ENCODE peak calls at places on chromosomes 2 and 18, in eight cellular contexts. K is AG08396, N is heart left ventricle, I is left ventricle myocardium inferior, W is NCI-H2171 treated with DMSO at 0.1 percent for 48 hours, U is nephron progenitor cell, H is hypothalamus, B is NCI-H510A treated with DMSO at 0.1 percent for 48 hours. Z is an unnamed sample.
A peak's percentile ranks its signal among the peaks of the same experiment; 100 is the strongest.

GRCh38 chr2:61763605-61764034 is 90.2 kb downstream of the FAM161A start:
- DNase-seq in U (peak; percentile 71), I (peak; percentile 81), N (peak; percentile 93), B (no peak), H (peak; percentile 84), K (peak; percentile 76), W (peak; percentile 93), Z (peak; percentile 90)

GRCh38 chr2:234427081-234428058 is 69.5 kb downstream of the ARL4C start:
- DNase-seq in I (no peak), K (peak; percentile 72), B (no peak), U (no peak), N (no peak), W (no peak), H (no peak), Z (peak; percentile 88)

GRCh38 chr2:26735883-26736588 is 28.0 kb upstream of the SLC35F6 start:
- DNase-seq in W (no peak), U (no peak), H (peak; percentile 22), I (no peak), B (no peak), N (no peak), K (no peak), Z (no peak)

GRCh38 chr2:204445149-204445548 is 100.1 kb upstream of the PARD3B start:
- DNase-seq in H (no peak), U (no peak), N (no peak), W (no peak), B (no peak), I (no peak), K (no peak), Z (no peak)

GRCh38 chr18:47263828-47264314 is 12.4 kb upstream of the SKOR2 start:
- DNase-seq in B (no peak), H (no peak), W (no peak), N (no peak), I (no peak), U (peak; percentile 34), K (peak; percentile 43), Z (no peak)

GRCh38 chr2:69147841-69148533 is 135.0 kb downstream of the ANTXR1 start:
- DNase-seq in I (no peak), W (no peak), B (no peak), N (no peak), H (no peak), K (no peak), U (no peak), Z (peak; percentile 71)

GRCh38 chr2:189142893-189143759 is 36.4 kb downstream of the COL5A2 start:
- DNase-seq in H (no peak), K (peak; percentile 6), B (peak; percentile 3), U (peak; percentile 21), I (no peak), W (peak; percentile 17), N (no peak), Z (peak; percentile 82)

GRCh38 chr18:70634576-70635147 is 345.8 kb downstream of the SOCS6 start:
- DNase-seq in N (no peak), K (no peak), W (no peak), B (no peak), U (no peak), H (no peak), I (no peak), Z (no peak)

GRCh38 chr2:150191349-150191748 is 296.1 kb downstream of the RND3 start:
- DNase-seq in N (no peak), H (no peak), W (no peak), I (no peak), K (no peak), B (no peak), U (no peak), Z (no peak)

GRCh38 chr2:10158681-10159080 is 36.1 kb downstream of the RRM2 start:
- DNase-seq in W (no peak), H (no peak), I (no peak), U (no peak), N (no peak), B (no peak), K (no peak), Z (peak; percentile 47)

GRCh38 chr2:182077451-182078142 is 91.9 kb downstream of the PPP1R1C start:
- DNase-seq in W (peak; percentile 75), B (peak; percentile 99), K (peak; percentile 48), N (no peak), H (no peak), I (peak; percentile 17), U (peak; percentile 38), Z (no peak)

GRCh38 chr2:80380767-80381166 is 76.2 kb upstream of the LRRTM1 start:
- DNase-seq in I (no peak), B (no peak), U (no peak), W (peak; percentile 22), N (no peak), H (no peak), K (no peak), Z (no peak)

GRCh38 chr2:44543773-44544725 is 182.3 kb downstream of the CAMKMT start:
- DNase-seq in N (no peak), K (no peak), H (no peak), W (peak; percentile 67), I (no peak), U (no peak), B (no peak), Z (no peak)

GRCh38 chr18:29154196-29154757 is 977.3 kb upstream of the CDH2 start:
- DNase-seq in U (no peak), I (no peak), K (peak; percentile 16), H (no peak), W (no peak), N (no peak), B (no peak), Z (peak; percentile 71)

GRCh38 chr2:230090978-230091377 is 22.3 kb upstream of the SLC16A14 start:
- DNase-seq in K (no peak), I (no peak), W (no peak), H (no peak), N (no peak), U (no peak), B (no peak), Z (no peak)

GRCh38 chr2:230871361-230872150 is 6.8 kb downstream of the ITM2C start:
- DNase-seq in I (no peak), N (peak; percentile 25), K (no peak), B (no peak), W (no peak), H (no peak), U (no peak), Z (peak; percentile 65)

GRCh38 chr18:21117385-21118135 is 5.9 kb upstream of the ROCK1 start:
- DNase-seq in B (no peak), W (no peak), K (peak; percentile 49), U (no peak), I (no peak), H (no peak), N (no peak), Z (no peak)

GRCh38 chr2:85470850-85471800 is 52.6 kb downstream of the SH2D6 start:
- DNase-seq in N (no peak), B (no peak), I (no peak), W (no peak), H (peak; percentile 14), U (no peak), K (no peak), Z (no peak)

GRCh38 chr2:241617431-241618154 is 19.4 kb downstream of the THAP4 start:
- DNase-seq in U (no peak), N (peak; percentile 85), B (peak; percentile 56), H (no peak), W (no peak), K (no peak), I (peak; percentile 71), Z (no peak)

GRCh38 chr2:208929489-208929864 is 494.4 kb upstream of the MAP2 start:
- DNase-seq in U (no peak), H (no peak), K (no peak), I (no peak), W (no peak), B (no peak), N (no peak), Z (no peak)

GRCh38 chr2:238784671-238785527 is 63.0 kb upstream of the TWIST2 start:
- DNase-seq in U (peak; percentile 82), N (peak; percentile 71), H (peak; percentile 63), B (peak; percentile 73), I (peak; percentile 60), W (peak; percentile 7), K (peak; percentile 77), Z (peak; percentile 71)

GRCh38 chr2:101696272-101697123 is 1.0 kb upstream of the MAP4K4 start:
- DNase-seq in K (no peak), U (no peak), B (peak; percentile 45), I (no peak), W (peak; percentile 67), H (no peak), N (no peak), Z (peak; percentile 60)

GRCh38 chr2:20416723-20417122 is 30.2 kb upstream of the RHOB start:
- DNase-seq in U (no peak), B (no peak), W (no peak), I (no peak), H (no peak), N (no peak), K (no peak), Z (no peak)

GRCh38 chr2:225090746-225091145 is 48.5 kb upstream of the DOCK10 start:
- DNase-seq in K (no peak), B (no peak), N (no peak), U (no peak), W (no peak), I (no peak), H (no peak), Z (no peak)

GRCh38 chr18:39448942-39449341 is 1883.3 kb upstream of the CELF4 start:
- DNase-seq in B (no peak), I (no peak), H (no peak), W (no peak), U (no peak), K (no peak), N (no peak), Z (no peak)

GRCh38 chr2:145593991-145594702 is 1074.2 kb upstream of the ZEB2 start:
- DNase-seq in B (no peak), U (no peak), H (no peak), N (no peak), W (no peak), K (peak; percentile 35), I (no peak), Z (peak; percentile 49)

GRCh38 chr2:42105330-42106256 is 57.8 kb downstream of the PKDCC start:
- DNase-seq in N (peak; percentile 62), B (peak; percentile 59), W (no peak), I (peak; percentile 29), H (no peak), K (no peak), U (no peak), Z (peak; percentile 50)

GRCh38 chr2:80364511-80365212 is 60.1 kb upstream of the LRRTM1 start:
- DNase-seq in W (no peak), B (no peak), U (no peak), N (no peak), I (no peak), H (no peak), K (no peak), Z (no peak)

GRCh38 chr2:72154386-72154785 is 6.7 kb upstream of the CYP26B1 start:
- DNase-seq in B (no peak), U (no peak), H (no peak), N (no peak), I (no peak), K (no peak), W (no peak), Z (peak; percentile 49)

GRCh38 chr18:13917401-13917800 is 2.1 kb upstream of the MC2R start:
- DNase-seq in U (no peak), I (no peak), B (no peak), W (no peak), K (no peak), N (no peak), H (no peak), Z (no peak)

GRCh38 chr18:6731197-6731596 is 1.7 kb downstream of the ARHGAP28 start:
- DNase-seq in I (no peak), H (no peak), B (no peak), N (no peak), W (peak; percentile 96), K (peak; percentile 22), U (no peak), Z (no peak)

GRCh38 chr2:229713371-229714079 is 830 bp downstream of the DNER start:
- DNase-seq in N (no peak), B (peak; percentile 78), U (peak; percentile 45), I (no peak), H (peak; percentile 73), W (no peak), K (peak; percentile 52), Z (no peak)

Z was measured in islet precursor cell.